ENCODE peak calls at places on chromosome 15, in eight cellular contexts. One of them, this sample, is unnamed.

GRCh38 chr15:40320931-40321371 is 2.5 kb upstream of the INAFM2 start:
- DNase-seq in RWPE1: peak
- DNase-seq in MCF 10A: peak
- DNase-seq in endothelial cell: no peak
- DNase-seq in Peyer's patch: peak
- DNase-seq in lower lobe of right lung: no peak
- DNase-seq in ovary: peak
- DNase-seq in AG09319: no peak
- DNase-seq in this sample: peak

GRCh38 chr15:82950746-82951370 is 1.7 kb downstream of the HOMER2 start:
- DNase-seq in MCF 10A: no peak
- DNase-seq in lower lobe of right lung: no peak
- DNase-seq in endothelial cell: no peak
- DNase-seq in AG09319: no peak
- DNase-seq in RWPE1: no peak
- DNase-seq in ovary: no peak
- DNase-seq in Peyer's patch: no peak
- DNase-seq in this sample: peak

GRCh38 chr15:35115155-35115725 is 30.1 kb upstream of the NANOGP8 start:
- DNase-seq in lower lobe of right lung: no peak
- DNase-seq in ovary: peak
- DNase-seq in endothelial cell: no peak
- DNase-seq in AG09319: no peak
- DNase-seq in MCF 10A: no peak
- DNase-seq in RWPE1: no peak
- DNase-seq in Peyer's patch: no peak
- DNase-seq in this sample: no peak

GRCh38 chr15:90886291-90886614 is 1.9 kb downstream of the FES start:
- DNase-seq in MCF 10A: no peak
- DNase-seq in AG09319: no peak
- DNase-seq in Peyer's patch: no peak
- DNase-seq in endothelial cell: no peak
- DNase-seq in lower lobe of right lung: no peak
- DNase-seq in RWPE1: no peak
- DNase-seq in ovary: peak
- DNase-seq in this sample: no peak

GRCh38 chr15:79034284-79034683 is 56.3 kb downstream of the RASGRF1 start:
- DNase-seq in endothelial cell: no peak
- DNase-seq in AG09319: no peak
- DNase-seq in ovary: no peak
- DNase-seq in RWPE1: no peak
- DNase-seq in Peyer's patch: no peak
- DNase-seq in MCF 10A: no peak
- DNase-seq in lower lobe of right lung: no peak
- DNase-seq in this sample: no peak

GRCh38 chr15:99683000-99683670 is 50.1 kb downstream of the LYSMD4 start:
- DNase-seq in lower lobe of right lung: no peak
- DNase-seq in RWPE1: no peak
- DNase-seq in MCF 10A: no peak
- DNase-seq in endothelial cell: no peak
- DNase-seq in ovary: no peak
- DNase-seq in AG09319: no peak
- DNase-seq in Peyer's patch: no peak
- DNase-seq in this sample: no peak

GRCh38 chr15:51022206-51022605 is 72.5 kb downstream of the TNFAIP8L3 start:
- DNase-seq in MCF 10A: no peak
- DNase-seq in ovary: no peak
- DNase-seq in lower lobe of right lung: no peak
- DNase-seq in AG09319: no peak
- DNase-seq in RWPE1: no peak
- DNase-seq in Peyer's patch: no peak
- DNase-seq in endothelial cell: no peak
- DNase-seq in this sample: no peak

GRCh38 chr15:45448066-45448510 is 69.7 kb upstream of the GATM start:
- DNase-seq in AG09319: no peak
- DNase-seq in MCF 10A: no peak
- DNase-seq in RWPE1: no peak
- DNase-seq in endothelial cell: no peak
- DNase-seq in ovary: no peak
- DNase-seq in Peyer's patch: no peak
- DNase-seq in lower lobe of right lung: peak
- DNase-seq in this sample: no peak

GRCh38 chr15:28103402-28103801 is 4.3 kb upstream of the OCA2 start:
- DNase-seq in RWPE1: no peak
- DNase-seq in Peyer's patch: no peak
- DNase-seq in ovary: no peak
- DNase-seq in MCF 10A: no peak
- DNase-seq in endothelial cell: no peak
- DNase-seq in AG09319: no peak
- DNase-seq in lower lobe of right lung: no peak
- DNase-seq in this sample: no peak

GRCh38 chr15:60373327-60373726 is 24.5 kb downstream of the ANXA2 start:
- DNase-seq in MCF 10A: no peak
- DNase-seq in endothelial cell: no peak
- DNase-seq in Peyer's patch: no peak
- DNase-seq in RWPE1: no peak
- DNase-seq in AG09319: no peak
- DNase-seq in lower lobe of right lung: no peak
- DNase-seq in ovary: no peak
- DNase-seq in this sample: no peak

GRCh38 chr15:39786444-39787056 is 3.9 kb upstream of the FSIP1 start:
- DNase-seq in MCF 10A: peak
- DNase-seq in RWPE1: peak
- DNase-seq in Peyer's patch: no peak
- DNase-seq in AG09319: no peak
- DNase-seq in ovary: no peak
- DNase-seq in lower lobe of right lung: no peak
- DNase-seq in endothelial cell: no peak
- DNase-seq in this sample: peak

GRCh38 chr15:36468746-36469145 is 110.7 kb upstream of the CDIN1 start:
- DNase-seq in Peyer's patch: no peak
- DNase-seq in endothelial cell: no peak
- DNase-seq in ovary: no peak
- DNase-seq in RWPE1: peak
- DNase-seq in MCF 10A: peak
- DNase-seq in lower lobe of right lung: peak
- DNase-seq in AG09319: peak
- DNase-seq in this sample: no peak

GRCh38 chr15:69288531-69289311 is 10.0 kb upstream of the PAQR5 start:
- DNase-seq in lower lobe of right lung: peak
- DNase-seq in RWPE1: no peak
- DNase-seq in endothelial cell: no peak
- DNase-seq in Peyer's patch: no peak
- DNase-seq in MCF 10A: peak
- DNase-seq in AG09319: no peak
- DNase-seq in ovary: no peak
- DNase-seq in this sample: no peak

DNA sequence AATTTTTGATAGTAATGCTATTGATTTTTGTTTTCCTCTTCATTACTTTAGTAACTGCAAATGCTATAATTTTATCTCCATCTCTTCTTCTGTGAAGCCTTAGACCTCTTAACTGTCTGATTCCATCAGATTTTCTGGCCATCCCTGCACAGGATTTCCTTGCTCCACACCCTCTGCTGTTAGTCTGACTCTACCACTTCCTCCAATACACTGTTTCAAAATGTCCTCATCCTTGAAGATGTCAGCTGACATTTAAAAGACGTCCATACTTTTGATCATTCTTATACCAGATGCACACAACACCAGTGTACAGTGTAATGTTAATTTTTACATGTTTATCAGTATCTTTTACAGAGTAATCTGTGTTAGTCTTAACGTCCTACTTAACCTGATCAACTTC is 102.3 kb upstream of the RASGRP1 start:
- DNase-seq in AG09319: no peak
- DNase-seq in ovary: no peak
- DNase-seq in Peyer's patch: no peak
- DNase-seq in RWPE1: no peak
- DNase-seq in lower lobe of right lung: no peak
- DNase-seq in MCF 10A: no peak
- DNase-seq in endothelial cell: no peak
- DNase-seq in this sample: no peak
- TF ChIP-seq CTCF in AG09319: no peak
- TF ChIP-seq CTCF in ovary: no peak
- TF ChIP-seq CTCF in Peyer's patch: no peak
- TF ChIP-seq CTCF in RWPE1: no peak
- TF ChIP-seq CTCF in lower lobe of right lung: no peak
- TF ChIP-seq CTCF in MCF 10A: no peak
- TF ChIP-seq CTCF in endothelial cell: no peak
- TF ChIP-seq CTCF in this sample: no peak

GRCh38 chr15:81480645-81481053 is 106.6 kb upstream of the TMC3 start:
- DNase-seq in MCF 10A: peak
- DNase-seq in Peyer's patch: no peak
- DNase-seq in AG09319: peak
- DNase-seq in RWPE1: peak
- DNase-seq in ovary: peak
- DNase-seq in endothelial cell: peak
- DNase-seq in lower lobe of right lung: no peak
- DNase-seq in this sample: peak
- TF ChIP-seq CTCF in MCF 10A: peak
- TF ChIP-seq CTCF in Peyer's patch: peak
- TF ChIP-seq CTCF in AG09319: peak
- TF ChIP-seq CTCF in RWPE1: peak
- TF ChIP-seq CTCF in ovary: peak
- TF ChIP-seq CTCF in endothelial cell: peak
- TF ChIP-seq CTCF in lower lobe of right lung: peak
- TF ChIP-seq CTCF in this sample: peak

GRCh38 chr15:43930079-43930478 is 103.3 kb downstream of the WDR76 start:
- DNase-seq in endothelial cell: no peak
- DNase-seq in AG09319: no peak
- DNase-seq in MCF 10A: peak
- DNase-seq in Peyer's patch: no peak
- DNase-seq in ovary: no peak
- DNase-seq in RWPE1: no peak
- DNase-seq in lower lobe of right lung: no peak
- DNase-seq in this sample: no peak

GRCh38 chr15:43932036-43932435 is 105.2 kb downstream of the WDR76 start:
- DNase-seq in AG09319: no peak
- DNase-seq in RWPE1: no peak
- DNase-seq in ovary: no peak
- DNase-seq in MCF 10A: no peak
- DNase-seq in Peyer's patch: no peak
- DNase-seq in endothelial cell: no peak
- DNase-seq in lower lobe of right lung: no peak
- DNase-seq in this sample: no peak

GRCh38 chr15:43928152-43928551 is 101.3 kb downstream of the WDR76 start:
- DNase-seq in Peyer's patch: no peak
- DNase-seq in RWPE1: no peak
- DNase-seq in endothelial cell: no peak
- DNase-seq in MCF 10A: no peak
- DNase-seq in lower lobe of right lung: no peak
- DNase-seq in ovary: no peak
- DNase-seq in AG09319: no peak
- DNase-seq in this sample: no peak

GRCh38 chr15:43932907-43933306 is 106.1 kb downstream of the WDR76 start:
- DNase-seq in Peyer's patch: no peak
- DNase-seq in AG09319: no peak
- DNase-seq in MCF 10A: no peak
- DNase-seq in lower lobe of right lung: no peak
- DNase-seq in ovary: no peak
- DNase-seq in endothelial cell: no peak
- DNase-seq in RWPE1: no peak
- DNase-seq in this sample: no peak

GRCh38 chr15:43930556-43930955 is 103.8 kb downstream of the WDR76 start:
- DNase-seq in lower lobe of right lung: no peak
- DNase-seq in RWPE1: no peak
- DNase-seq in Peyer's patch: peak
- DNase-seq in MCF 10A: no peak
- DNase-seq in endothelial cell: no peak
- DNase-seq in AG09319: no peak
- DNase-seq in ovary: no peak
- DNase-seq in this sample: no peak
- TF ChIP-seq CTCF in lower lobe of right lung: no peak
- TF ChIP-seq CTCF in RWPE1: no peak
- TF ChIP-seq CTCF in Peyer's patch: no peak
- TF ChIP-seq CTCF in MCF 10A: no peak
- TF ChIP-seq CTCF in endothelial cell: no peak
- TF ChIP-seq CTCF in AG09319: no peak
- TF ChIP-seq CTCF in ovary: no peak
- TF ChIP-seq CTCF in this sample: no peak

DNA sequence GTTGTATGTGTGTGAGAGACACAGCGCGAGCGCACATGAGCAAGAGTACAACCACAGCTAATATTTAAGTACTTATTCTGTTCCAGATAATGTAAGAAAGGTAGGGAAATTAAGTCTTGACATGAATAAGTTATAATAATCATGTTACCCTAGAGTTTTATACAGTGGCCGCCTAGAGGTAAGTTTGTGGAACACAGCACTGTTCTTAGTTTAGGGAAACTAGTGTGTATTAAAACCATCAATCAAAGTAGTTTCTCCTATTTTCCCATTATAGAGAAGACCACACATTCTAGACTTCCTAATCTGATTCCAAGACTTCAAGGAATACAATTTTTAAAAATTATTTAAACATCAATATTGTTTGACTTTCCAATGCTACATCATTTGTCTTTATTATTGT is 9.5 kb downstream of the ALDH1A2 start:
- DNase-seq in endothelial cell: no peak
- DNase-seq in RWPE1: no peak
- DNase-seq in Peyer's patch: no peak
- DNase-seq in ovary: no peak
- DNase-seq in lower lobe of right lung: no peak
- DNase-seq in AG09319: no peak
- DNase-seq in MCF 10A: no peak
- DNase-seq in this sample: no peak
- TF ChIP-seq CTCF in endothelial cell: peak
- TF ChIP-seq CTCF in RWPE1: no peak
- TF ChIP-seq CTCF in Peyer's patch: peak
- TF ChIP-seq CTCF in ovary: no peak
- TF ChIP-seq CTCF in lower lobe of right lung: no peak
- TF ChIP-seq CTCF in AG09319: no peak
- TF ChIP-seq CTCF in MCF 10A: no peak
- TF ChIP-seq CTCF in this sample: no peak

DNA sequence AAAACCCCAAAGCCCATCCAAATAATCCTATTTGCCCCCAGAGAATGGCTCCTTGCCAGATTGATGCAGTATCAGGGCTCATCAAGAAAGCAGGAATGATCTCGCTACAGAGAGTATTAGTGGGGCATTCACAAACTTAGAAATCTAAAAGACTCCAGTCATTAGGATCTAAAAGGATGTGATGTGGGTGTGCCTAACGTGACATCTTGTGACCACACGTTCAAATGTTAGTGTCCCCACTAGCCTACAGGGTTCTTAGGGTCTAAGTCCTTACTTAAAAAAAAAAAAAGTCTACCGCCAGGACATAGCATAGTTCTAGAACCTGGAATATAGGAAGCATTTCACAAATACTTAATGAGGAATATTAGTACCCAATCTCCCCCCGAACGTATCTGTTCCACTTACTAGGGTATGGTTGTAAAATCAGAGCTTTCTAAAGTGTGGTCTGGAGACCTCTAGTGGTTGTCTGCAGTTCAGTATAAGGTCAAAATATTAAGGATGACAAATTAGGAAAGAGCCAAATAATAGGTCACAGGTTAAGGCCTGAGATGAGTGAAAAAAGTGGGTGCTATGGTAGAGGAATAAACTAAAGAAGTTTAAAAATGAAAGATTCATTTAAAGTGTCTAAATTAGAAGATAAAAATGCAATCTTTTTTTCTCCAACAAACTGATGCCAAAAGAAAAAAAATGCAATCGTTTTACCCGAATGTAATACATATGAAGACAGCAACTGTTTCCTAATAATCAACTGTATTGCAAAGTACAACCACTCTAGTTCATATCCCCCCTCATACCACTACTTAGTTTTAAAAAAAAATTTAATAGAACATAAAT is 4.2 kb upstream of the CHRM5 start:
- DNase-seq in Peyer's patch: no peak
- DNase-seq in endothelial cell: no peak
- DNase-seq in AG09319: peak
- DNase-seq in ovary: no peak
- DNase-seq in lower lobe of right lung: no peak
- DNase-seq in MCF 10A: peak
- DNase-seq in RWPE1: peak
- DNase-seq in this sample: no peak
- TF ChIP-seq CTCF in Peyer's patch: peak
- TF ChIP-seq CTCF in endothelial cell: peak
- TF ChIP-seq CTCF in AG09319: peak
- TF ChIP-seq CTCF in ovary: no peak
- TF ChIP-seq CTCF in lower lobe of right lung: peak
- TF ChIP-seq CTCF in MCF 10A: peak
- TF ChIP-seq CTCF in RWPE1: peak
- TF ChIP-seq CTCF in this sample: peak

This sample was measured in activated CD8-positive, alpha-beta T cell treated with anti-CD3 and anti-CD28 coated beads for 36 hours.